ENCODE peak calls at places on chromosomes 7 and 10, in nine cellular contexts. One of them, this sample, is unnamed.

GRCh38 chr7:46830-47140 is 145.6 kb upstream of the FAM20C start:
- DNase-seq in COR-L47: no peak
- DNase-seq in EL: no peak
- DNase-seq in activated naive CD4-positive, alpha-beta T cell treated with Interleukin-2 at 50 U/mL for 16 hours: no peak
- DNase-seq in LoVo: no peak
- DNase-seq in kidney tubule cell: no peak
- DNase-seq in globus pallidus: no peak
- DNase-seq in IMR-90: no peak
- DNase-seq in mucosa of gallbladder: no peak
- DNase-seq in this sample: peak

GRCh38 chr10:132946311-132946710 is 3.9 kb upstream of the CFAP46 start:
- DNase-seq in COR-L47: no peak
- DNase-seq in EL: no peak
- DNase-seq in activated naive CD4-positive, alpha-beta T cell treated with Interleukin-2 at 50 U/mL for 16 hours: no peak
- DNase-seq in LoVo: no peak
- DNase-seq in kidney tubule cell: no peak
- DNase-seq in globus pallidus: no peak
- DNase-seq in IMR-90: no peak
- DNase-seq in mucosa of gallbladder: no peak
- DNase-seq in this sample: no peak

GRCh38 chr7:70355591-70356323 is 757.5 kb downstream of the AUTS2 start:
- DNase-seq in COR-L47: peak
- DNase-seq in EL: no peak
- DNase-seq in activated naive CD4-positive, alpha-beta T cell treated with Interleukin-2 at 50 U/mL for 16 hours: no peak
- DNase-seq in LoVo: no peak
- DNase-seq in kidney tubule cell: no peak
- DNase-seq in globus pallidus: no peak
- DNase-seq in IMR-90: no peak
- DNase-seq in mucosa of gallbladder: no peak
- DNase-seq in this sample: no peak

GRCh38 chr7:159197066-159197975 is 52.7 kb upstream of the VIPR2 start:
- DNase-seq in COR-L47: no peak
- DNase-seq in EL: no peak
- DNase-seq in activated naive CD4-positive, alpha-beta T cell treated with Interleukin-2 at 50 U/mL for 16 hours: peak
- DNase-seq in LoVo: no peak
- DNase-seq in kidney tubule cell: peak
- DNase-seq in globus pallidus: no peak
- DNase-seq in IMR-90: no peak
- DNase-seq in mucosa of gallbladder: no peak
- DNase-seq in this sample: no peak

GRCh38 chr10:78953124-78954008 is 115.4 kb upstream of the ZMIZ1 start:
- DNase-seq in COR-L47: no peak
- DNase-seq in EL: peak
- DNase-seq in activated naive CD4-positive, alpha-beta T cell treated with Interleukin-2 at 50 U/mL for 16 hours: no peak
- DNase-seq in LoVo: no peak
- DNase-seq in kidney tubule cell: no peak
- DNase-seq in globus pallidus: no peak
- DNase-seq in IMR-90: no peak
- DNase-seq in mucosa of gallbladder: no peak
- DNase-seq in this sample: no peak

GRCh38 chr10:28600056-28600455 is 67.1 kb downstream of the WAC start:
- DNase-seq in COR-L47: no peak
- DNase-seq in EL: no peak
- DNase-seq in activated naive CD4-positive, alpha-beta T cell treated with Interleukin-2 at 50 U/mL for 16 hours: no peak
- DNase-seq in LoVo: no peak
- DNase-seq in kidney tubule cell: no peak
- DNase-seq in globus pallidus: no peak
- DNase-seq in IMR-90: peak
- DNase-seq in mucosa of gallbladder: no peak
- DNase-seq in this sample: no peak

GRCh38 chr10:89413398-89413912 is 913 bp upstream of the IFIT5 start:
- DNase-seq in COR-L47: no peak
- DNase-seq in EL: no peak
- DNase-seq in activated naive CD4-positive, alpha-beta T cell treated with Interleukin-2 at 50 U/mL for 16 hours: no peak
- DNase-seq in LoVo: no peak
- DNase-seq in kidney tubule cell: no peak
- DNase-seq in globus pallidus: no peak
- DNase-seq in IMR-90: no peak
- DNase-seq in mucosa of gallbladder: no peak
- DNase-seq in this sample: no peak

GRCh38 chr10:114009281-114009996 is 34.2 kb upstream of the ADRB1 start:
- DNase-seq in COR-L47: no peak
- DNase-seq in EL: peak
- DNase-seq in activated naive CD4-positive, alpha-beta T cell treated with Interleukin-2 at 50 U/mL for 16 hours: no peak
- DNase-seq in LoVo: no peak
- DNase-seq in kidney tubule cell: peak
- DNase-seq in globus pallidus: no peak
- DNase-seq in IMR-90: no peak
- DNase-seq in mucosa of gallbladder: no peak
- DNase-seq in this sample: no peak

GRCh38 chr7:98244871-98245270 is 7.2 kb downstream of the TECPR1 start:
- DNase-seq in COR-L47: no peak
- DNase-seq in EL: no peak
- DNase-seq in activated naive CD4-positive, alpha-beta T cell treated with Interleukin-2 at 50 U/mL for 16 hours: no peak
- DNase-seq in LoVo: no peak
- DNase-seq in kidney tubule cell: no peak
- DNase-seq in globus pallidus: no peak
- DNase-seq in IMR-90: no peak
- DNase-seq in mucosa of gallbladder: no peak
- DNase-seq in this sample: no peak

GRCh38 chr7:150799741-150800575 is at the start of gene TMEM176B:
- DNase-seq in COR-L47: peak
- DNase-seq in EL: no peak
- DNase-seq in activated naive CD4-positive, alpha-beta T cell treated with Interleukin-2 at 50 U/mL for 16 hours: no peak
- DNase-seq in LoVo: no peak
- DNase-seq in kidney tubule cell: no peak
- DNase-seq in globus pallidus: no peak
- DNase-seq in IMR-90: no peak
- DNase-seq in mucosa of gallbladder: peak
- DNase-seq in this sample: no peak

GRCh38 chr10:42578019-42578418 is 60.4 kb downstream of the ZNF33B start:
- DNase-seq in COR-L47: no peak
- DNase-seq in EL: no peak
- DNase-seq in activated naive CD4-positive, alpha-beta T cell treated with Interleukin-2 at 50 U/mL for 16 hours: no peak
- DNase-seq in LoVo: no peak
- DNase-seq in kidney tubule cell: no peak
- DNase-seq in globus pallidus: no peak
- DNase-seq in IMR-90: no peak
- DNase-seq in mucosa of gallbladder: no peak
- DNase-seq in this sample: no peak

GRCh38 chr7:74625446-74625845 is 32.1 kb upstream of the GTF2I start:
- DNase-seq in COR-L47: peak
- DNase-seq in EL: peak
- DNase-seq in activated naive CD4-positive, alpha-beta T cell treated with Interleukin-2 at 50 U/mL for 16 hours: no peak
- DNase-seq in LoVo: no peak
- DNase-seq in kidney tubule cell: peak
- DNase-seq in globus pallidus: peak
- DNase-seq in IMR-90: peak
- DNase-seq in mucosa of gallbladder: no peak
- DNase-seq in this sample: no peak

GRCh38 chr7:142494021-142494420 is 236.2 kb upstream of the PRSS58 start:
- DNase-seq in COR-L47: no peak
- DNase-seq in EL: no peak
- DNase-seq in activated naive CD4-positive, alpha-beta T cell treated with Interleukin-2 at 50 U/mL for 16 hours: no peak
- DNase-seq in LoVo: no peak
- DNase-seq in kidney tubule cell: no peak
- DNase-seq in globus pallidus: no peak
- DNase-seq in IMR-90: no peak
- DNase-seq in mucosa of gallbladder: no peak
- DNase-seq in this sample: no peak

GRCh38 chr7:40175725-40176510 is 41.1 kb downstream of the SUGCT start:
- DNase-seq in COR-L47: no peak
- DNase-seq in EL: peak
- DNase-seq in activated naive CD4-positive, alpha-beta T cell treated with Interleukin-2 at 50 U/mL for 16 hours: no peak
- DNase-seq in LoVo: no peak
- DNase-seq in kidney tubule cell: no peak
- DNase-seq in globus pallidus: no peak
- DNase-seq in IMR-90: peak
- DNase-seq in mucosa of gallbladder: no peak
- DNase-seq in this sample: no peak

GRCh38 chr7:16411391-16411790 is 9.9 kb downstream of the CRPPA start:
- DNase-seq in COR-L47: no peak
- DNase-seq in EL: peak
- DNase-seq in activated naive CD4-positive, alpha-beta T cell treated with Interleukin-2 at 50 U/mL for 16 hours: no peak
- DNase-seq in LoVo: no peak
- DNase-seq in kidney tubule cell: peak
- DNase-seq in globus pallidus: no peak
- DNase-seq in IMR-90: peak
- DNase-seq in mucosa of gallbladder: no peak
- DNase-seq in this sample: no peak

GRCh38 chr10:5547934-5548660 is 23.3 kb downstream of the CALML3 start:
- DNase-seq in COR-L47: no peak
- DNase-seq in EL: peak
- DNase-seq in activated naive CD4-positive, alpha-beta T cell treated with Interleukin-2 at 50 U/mL for 16 hours: no peak
- DNase-seq in LoVo: peak
- DNase-seq in kidney tubule cell: peak
- DNase-seq in globus pallidus: no peak
- DNase-seq in IMR-90: no peak
- DNase-seq in mucosa of gallbladder: peak
- DNase-seq in this sample: no peak

GRCh38 chr10:95229724-95230627 is 35.9 kb downstream of the ACSM6 start:
- DNase-seq in COR-L47: no peak
- DNase-seq in EL: peak
- DNase-seq in activated naive CD4-positive, alpha-beta T cell treated with Interleukin-2 at 50 U/mL for 16 hours: no peak
- DNase-seq in LoVo: peak
- DNase-seq in kidney tubule cell: peak
- DNase-seq in globus pallidus: no peak
- DNase-seq in IMR-90: peak
- DNase-seq in mucosa of gallbladder: no peak
- DNase-seq in this sample: no peak

GRCh38 chr10:129491123-129491734 is 24.2 kb downstream of the MGMT start:
- DNase-seq in COR-L47: no peak
- DNase-seq in EL: peak
- DNase-seq in activated naive CD4-positive, alpha-beta T cell treated with Interleukin-2 at 50 U/mL for 16 hours: no peak
- DNase-seq in LoVo: no peak
- DNase-seq in kidney tubule cell: peak
- DNase-seq in globus pallidus: no peak
- DNase-seq in IMR-90: peak
- DNase-seq in mucosa of gallbladder: no peak
- DNase-seq in this sample: no peak